ENCODE peak calls at places on chromosomes 11 and 22, in seven cellular contexts. H, L, Q, O, X, U and K are unnamed samples.

GRCh38 chr11:74371269-74372039 is 26.8 kb downstream of the PGM2L1 start:
- DNase-seq in H (no peak), L (peak; percentile 37), Q (no peak), O (no peak), X (no peak), U (no peak), K (no peak)

GRCh38 chr11:2839395-2839941 is 46.1 kb downstream of the CDKN1C start:
- DNase-seq in H (peak; percentile 47), L (no peak), Q (no peak), O (peak; percentile 62), X (no peak), U (no peak), K (no peak)

GRCh38 chr11:114132944-114133394 is 73.5 kb downstream of the ZBTB16 start:
- DNase-seq in H (no peak), L (no peak), Q (no peak), O (no peak), X (no peak), U (no peak), K (no peak)

GRCh38 chr11:65817312-65817814 is 16.4 kb upstream of the SNX32 start:
- DNase-seq in H (peak; percentile 22), L (no peak), Q (no peak), O (peak; percentile 14), X (no peak), U (no peak), K (no peak)

GRCh38 chr11:75673977-75674582 is 5.2 kb upstream of the MAP6 start:
- DNase-seq in H (peak; percentile 20), L (no peak), Q (no peak), O (no peak), X (no peak), U (no peak), K (no peak)

GRCh38 chr22:50314455-50315288 is 7.2 kb upstream of the PLXNB2 start:
- DNase-seq in H (peak; percentile 95), L (no peak), Q (peak; percentile 74), O (peak; percentile 92), X (no peak), U (peak; percentile 84), K (no peak)

GRCh38 chr11:6612816-6613136 is 760 bp upstream of the TAF10 start:
- DNase-seq in H (no peak), L (no peak), Q (no peak), O (no peak), X (no peak), U (no peak), K (no peak)

GRCh38 chr11:36012410-36012809 is 68.5 kb downstream of the LDLRAD3 start:
- DNase-seq in H (no peak), L (no peak), Q (no peak), O (no peak), X (no peak), U (no peak), K (peak; percentile 49)

GRCh38 chr11:59336931-59337330 is 21.8 kb upstream of the OR5AN1 start:
- DNase-seq in H (no peak), L (no peak), Q (no peak), O (no peak), X (no peak), U (no peak), K (no peak)

GRCh38 chr11:3153291-3153861 is 11.7 kb downstream of the OSBPL5 start:
- DNase-seq in H (no peak), L (no peak), Q (no peak), O (peak; percentile 71), X (no peak), U (no peak), K (no peak)

GRCh38 chr22:28025333-28025732 is 106.3 kb upstream of the PITPNB start:
- DNase-seq in H (no peak), L (no peak), Q (no peak), O (no peak), X (no peak), U (peak; percentile 22), K (no peak)

GRCh38 chr22:31917227-31917921 is 27.0 kb upstream of the YWHAH start:
- DNase-seq in H (no peak), L (no peak), Q (no peak), O (peak; percentile 79), X (peak; percentile 27), U (no peak), K (no peak)

GRCh38 chr11:46438211-46438610 is 46.6 kb upstream of the CHRM4 start:
- DNase-seq in H (no peak), L (peak; percentile 63), Q (no peak), O (no peak), X (no peak), U (no peak), K (peak; percentile 68)

GRCh38 chr22:30602049-30602448 is 4.9 kb upstream of the TCN2 start:
- DNase-seq in H (peak; percentile 65), L (peak; percentile 24), Q (no peak), O (no peak), X (no peak), U (no peak), K (peak; percentile 19)

GRCh38 chr11:46279393-46280099 is 2.1 kb downstream of the CREB3L1 start:
- DNase-seq in H (no peak), L (peak; percentile 79), Q (no peak), O (no peak), X (peak; percentile 43), U (no peak), K (peak; percentile 70)

GRCh38 chr11:103586756-103587155 is 449.7 kb upstream of the DDI1 start:
- DNase-seq in H (no peak), L (no peak), Q (no peak), O (no peak), X (no peak), U (no peak), K (no peak)

GRCh38 chr11:134152692-134153091 is 71.1 kb downstream of the NCAPD3 start:
- DNase-seq in H (no peak), L (no peak), Q (no peak), O (no peak), X (no peak), U (no peak), K (no peak)

GRCh38 chr22:46748948-46749681 is 11.1 kb upstream of the CERK start:
- DNase-seq in H (peak; percentile 68), L (no peak), Q (no peak), O (peak; percentile 64), X (no peak), U (peak; percentile 72), K (no peak)

GRCh38 chr11:111663820-111664219 is 61.6 kb downstream of the SIK2 start:
- DNase-seq in H (peak; percentile 14), L (no peak), Q (no peak), O (no peak), X (no peak), U (no peak), K (peak; percentile 53)

GRCh38 chr11:130431806-130432205 is 3.4 kb upstream of the ADAMTS8 start:
- DNase-seq in H (no peak), L (no peak), Q (no peak), O (no peak), X (no peak), U (no peak), K (no peak)

GRCh38 chr11:73259406-73260126 is 12.6 kb upstream of the P2RY6 start:
- DNase-seq in H (no peak), L (no peak), Q (no peak), O (no peak), X (peak; percentile 4), U (peak; percentile 10), K (no peak)

GRCh38 chr11:83219095-83219494 is 25.6 kb downstream of the ANKRD42 start:
- DNase-seq in H (no peak), L (peak; percentile 6), Q (no peak), O (no peak), X (no peak), U (no peak), K (no peak)

GRCh38 chr11:116192509-116193206 is 580.1 kb downstream of the BUD13 start:
- DNase-seq in H (no peak), L (peak; percentile 22), Q (no peak), O (no peak), X (no peak), U (no peak), K (peak; percentile 74)

GRCh38 chr22:42340150-42340549 is 69.7 kb upstream of the TCF20 start:
- DNase-seq in H (no peak), L (no peak), Q (no peak), O (no peak), X (no peak), U (no peak), K (no peak)

GRCh38 chr11:70567680-70568503 is 169.6 kb downstream of the CTTN start:
- DNase-seq in H (peak; percentile 45), L (no peak), Q (no peak), O (peak; percentile 61), X (peak; percentile 35), U (no peak), K (no peak)

GRCh38 chr22:30424471-30425326 is 869 bp upstream of the MTFP1 start:
- DNase-seq in H (no peak), L (peak; percentile 46), Q (no peak), O (no peak), X (no peak), U (peak; percentile 64), K (no peak)

GRCh38 chr11:30348035-30348434 is 25.1 kb downstream of the ARL14EP start:
- DNase-seq in H (no peak), L (no peak), Q (no peak), O (no peak), X (no peak), U (no peak), K (no peak)

GRCh38 chr11:60935676-60936442 is 11.6 kb downstream of the TMEM132A start:
- DNase-seq in H (no peak), L (no peak), Q (no peak), O (no peak), X (no peak), U (no peak), K (no peak)

GRCh38 chr22:30887418-30887817 is 81.2 kb downstream of the MORC2 start:
- DNase-seq in H (no peak), L (no peak), Q (no peak), O (peak; percentile 76), X (no peak), U (no peak), K (no peak)

GRCh38 chr22:23591203-23591791 is 11.2 kb upstream of the IGLL1 start:
- DNase-seq in H (peak; percentile 79), L (peak; percentile 51), Q (peak; percentile 58), O (no peak), X (peak; percentile 73), U (peak; percentile 87), K (peak; percentile 47)